ENCODE peak calls at places on chromosome X, in nine cellular contexts. T is OCI-LY7, K is cardiac muscle cell, J is WTC11, H is psoas muscle, E is HCT116, D is endothelial cell, Y is pancreas, S is Peyer's patch. Q is an unnamed sample.

GRCh38 chrX:130174051-130174704 is 2.4 kb downstream of the RAB33A start:
- DNase-seq in T (no peak), H (no peak), Y (no peak), J (no peak), D (no peak), E (no peak), S (no peak), K (peak), Q (no peak)

GRCh38 chrX:133511041-133511440 is 95.8 kb upstream of the GPC4 start:
- DNase-seq in E (no peak), K (no peak), S (no peak), Y (no peak), T (no peak), D (no peak), H (no peak), J (no peak), Q (no peak)

GRCh38 chrX:148133099-148133725 is 152.1 kb downstream of the FMR1NB start:
- DNase-seq in K (peak), S (no peak), T (peak), D (no peak), H (no peak), Y (no peak), J (no peak), E (no peak), Q (no peak)

GRCh38 chrX:135737361-135738071 is 24.1 kb downstream of the CT45A1 start:
- DNase-seq in Y (no peak), H (no peak), S (no peak), D (no peak), E (peak), K (peak), J (no peak), T (peak), Q (no peak)

GRCh38 chrX:118178450-118178849 is 61.8 kb upstream of the KLHL13 start:
- DNase-seq in K (no peak), D (no peak), S (no peak), J (peak), Y (no peak), E (no peak), T (no peak), H (no peak), Q (no peak)

GRCh38 chrX:9805956-9806355 is 19.7 kb downstream of the SHROOM2 start:
- DNase-seq in S (no peak), E (no peak), H (no peak), Y (no peak), J (no peak), T (no peak), D (no peak), K (no peak), Q (no peak)

GRCh38 chrX:74450803-74451449 is 29.6 kb downstream of the SLC16A2 start:
- DNase-seq in H (no peak), T (no peak), E (peak), Y (no peak), J (no peak), S (no peak), D (no peak), K (peak), Q (no peak)

GRCh38 chrX:38816158-38816557 is 14.9 kb downstream of the MID1IP1 start:
- DNase-seq in S (no peak), J (no peak), K (no peak), D (no peak), E (no peak), Y (no peak), T (no peak), H (no peak), Q (no peak)

GRCh38 chrX:19334945-19335626 is 8.6 kb upstream of the PDHA1 start:
- DNase-seq in E (peak), J (peak), T (peak), H (no peak), K (peak), Y (no peak), D (peak), S (no peak), Q (no peak)

GRCh38 chrX:137848291-137848905 is 282.5 kb downstream of the ZIC3 start:
- DNase-seq in J (no peak), E (no peak), H (no peak), Y (no peak), T (no peak), K (no peak), S (no peak), D (no peak), Q (no peak)

GRCh38 chrX:43654431-43655150 is 1.5 kb upstream of the MAOA start:
- DNase-seq in Y (peak), H (peak), K (peak), S (peak), E (peak), J (peak), T (peak), D (peak), Q (peak)

GRCh38 chrX:9829308-9830267 is 43.4 kb downstream of the SHROOM2 start:
- DNase-seq in J (no peak), E (peak), D (no peak), S (no peak), K (peak), T (no peak), Y (no peak), H (no peak), Q (peak)

GRCh38 chrX:25076941-25077500 is 61.3 kb upstream of the ARX start:
- DNase-seq in S (no peak), E (no peak), D (no peak), J (no peak), Y (no peak), H (no peak), T (no peak), K (no peak), Q (no peak)

GRCh38 chrX:120308959-120309872 is 2.0 kb downstream of the TMEM255A start:
- DNase-seq in J (peak), D (peak), T (peak), S (peak), H (peak), E (peak), Y (peak), K (peak), Q (peak)

GRCh38 chrX:68443155-68443868 is 10.0 kb upstream of the OPHN1 start:
- DNase-seq in D (no peak), K (peak), S (no peak), T (no peak), J (no peak), E (no peak), Y (no peak), H (no peak), Q (peak)

GRCh38 chrX:37371578-37371981 is 22.4 kb downstream of the PRRG1 start:
- DNase-seq in T (no peak), D (no peak), Y (no peak), K (no peak), J (no peak), S (no peak), H (peak), E (no peak), Q (no peak)

GRCh38 chrX:136112781-136113180 is 34.6 kb upstream of the FHL1 start:
- DNase-seq in S (no peak), H (no peak), Y (no peak), T (no peak), K (peak), D (no peak), J (no peak), E (no peak), Q (no peak)

GRCh38 chrX:18931972-18932371 is 51.9 kb downstream of the PHKA2 start:
- DNase-seq in J (peak), H (no peak), E (no peak), S (no peak), T (peak), K (peak), Y (no peak), D (peak), Q (peak)

GRCh38 chrX:118893923-118894322 is 70.3 kb downstream of the ZCCHC12 start:
- DNase-seq in E (no peak), Y (no peak), J (no peak), S (no peak), T (no peak), H (no peak), D (no peak), K (no peak), Q (no peak)

GRCh38 chrX:118350221-118350620 is 4.3 kb downstream of the WDR44 start:
- DNase-seq in E (no peak), J (no peak), T (no peak), D (no peak), Y (no peak), S (no peak), K (peak), H (no peak), Q (no peak)

GRCh38 chrX:52923781-52924241 is 26.7 kb downstream of the FAM156B start:
- DNase-seq in K (peak), S (no peak), J (no peak), Y (peak), D (no peak), H (peak), E (no peak), T (peak), Q (no peak)

GRCh38 chrX:124406294-124407013 is 60.1 kb downstream of the SH2D1A start:
- DNase-seq in T (peak), J (peak), K (peak), H (no peak), Y (peak), D (peak), S (peak), E (peak), Q (peak)

GRCh38 chrX:51737062-51737461 is 6.2 kb upstream of the GSPT2 start:
- DNase-seq in T (no peak), H (no peak), D (no peak), S (no peak), Y (no peak), J (no peak), E (no peak), K (no peak), Q (no peak)

GRCh38 chrX:153413731-153414130 is 2.5 kb downstream of the ZFP92 start:
- DNase-seq in Y (no peak), S (no peak), T (no peak), E (no peak), D (no peak), J (no peak), H (no peak), K (no peak), Q (no peak)

GRCh38 chrX:38175140-38175539 is 45.5 kb downstream of the SRPX start:
- DNase-seq in S (no peak), Y (peak), J (peak), D (peak), E (peak), T (peak), K (no peak), H (no peak), Q (peak)

GRCh38 chrX:133918326-133918725 is 67.1 kb downstream of the GPC3 start:
- DNase-seq in Y (no peak), S (no peak), J (no peak), T (no peak), D (no peak), K (no peak), E (no peak), H (no peak), Q (no peak)

GRCh38 chrX:7110821-7111276 is 36.7 kb upstream of the STS start:
- DNase-seq in Y (no peak), D (no peak), K (no peak), E (no peak), S (no peak), H (no peak), T (peak), J (no peak), Q (no peak)

GRCh38 chrX:141201962-141202361 is 25.0 kb upstream of the LDOC1 start:
- DNase-seq in D (no peak), K (no peak), H (no peak), S (no peak), T (no peak), J (no peak), Y (no peak), E (no peak), Q (no peak)

GRCh38 chrX:40366661-40367060 is 214.1 kb upstream of the ATP6AP2 start:
- DNase-seq in J (peak), T (no peak), E (no peak), D (no peak), K (no peak), Y (no peak), H (no peak), S (no peak), Q (no peak)

GRCh38 chrX:153911798-153912197 is 7.3 kb downstream of the AVPR2 start:
- DNase-seq in Y (no peak), D (no peak), J (no peak), H (no peak), E (no peak), T (no peak), K (no peak), S (no peak), Q (no peak)

GRCh38 chrX:118521435-118521834 is 25.8 kb downstream of the DOCK11 start:
- DNase-seq in S (no peak), J (no peak), H (no peak), T (no peak), E (no peak), Y (no peak), K (peak), D (no peak), Q (no peak)

DNA sequence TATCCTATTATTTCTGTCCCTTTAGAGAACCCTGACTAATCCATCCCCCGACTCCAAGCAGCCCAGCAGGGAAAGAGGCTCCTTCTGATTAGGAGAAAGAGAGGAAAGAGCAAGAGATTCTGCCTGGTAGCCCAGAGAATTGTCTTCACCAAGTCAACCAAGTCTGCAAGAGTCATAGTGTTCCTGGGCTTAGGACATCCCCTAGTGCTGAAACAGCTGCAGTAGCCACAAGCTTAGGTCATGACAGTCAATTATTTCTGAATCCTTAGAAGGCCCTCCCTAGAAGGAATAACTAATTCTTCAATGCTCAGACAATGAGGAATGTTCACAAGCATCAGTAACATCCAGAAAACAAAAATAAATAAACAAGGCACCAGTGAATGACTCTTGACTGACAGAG is 480.3 kb upstream of the GRIA3 start:
- DNase-seq in J (no peak), E (no peak), H (no peak), T (no peak), Y (no peak), K (no peak), S (no peak), D (no peak), Q (no peak)
- TF ChIP-seq CTCF in J (no peak), E (no peak), H (no peak), T (no peak), Y (no peak), K (no peak), S (no peak), D (no peak), Q (no peak)

DNA sequence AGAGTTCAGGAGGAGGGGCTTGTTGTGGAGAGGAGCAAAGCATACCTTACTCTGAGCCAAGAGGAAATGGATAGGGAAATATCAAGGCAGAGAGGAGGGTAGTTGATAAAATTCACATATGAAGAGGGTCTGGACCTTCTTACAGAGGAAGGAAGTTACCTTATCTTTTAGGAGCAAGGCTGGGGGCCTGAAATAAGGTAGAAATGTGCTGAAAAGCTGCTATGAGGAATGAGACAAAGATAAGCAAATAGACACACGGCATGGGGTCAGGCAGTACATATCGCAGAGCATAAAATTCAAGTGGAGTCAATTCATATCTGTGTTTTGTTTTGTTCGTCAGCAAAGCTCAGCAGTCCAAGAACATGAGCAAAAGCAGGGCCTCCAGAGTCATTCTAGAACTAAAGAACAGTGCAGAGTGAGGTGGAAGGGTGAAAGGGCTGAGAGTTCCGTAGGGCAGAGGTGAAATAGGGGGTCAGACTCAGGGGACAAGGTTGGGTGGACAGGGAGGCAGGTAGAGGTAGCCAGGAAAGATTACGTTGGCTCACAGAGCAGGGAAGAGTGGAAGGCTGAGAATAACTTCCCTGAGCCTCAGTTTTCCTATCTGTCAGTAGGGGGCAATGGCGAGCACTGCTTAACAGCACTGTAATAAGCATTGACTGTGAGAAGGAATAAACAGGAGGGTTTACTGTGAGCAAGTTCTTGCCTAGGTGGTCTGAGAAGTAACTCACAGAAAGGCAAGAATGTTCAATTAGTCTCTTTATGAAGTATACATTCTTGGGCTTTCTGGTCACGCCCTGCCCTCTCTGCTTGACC is 9.2 kb downstream of the VSIG4 start:
- DNase-seq in D (peak), E (peak), J (peak), H (no peak), T (peak), S (no peak), Y (no peak), K (peak), Q (no peak)
- TF ChIP-seq CTCF in D (peak), E (peak), J (no peak), H (peak), T (peak), S (peak), Y (peak), K (peak), Q (peak)

DNA sequence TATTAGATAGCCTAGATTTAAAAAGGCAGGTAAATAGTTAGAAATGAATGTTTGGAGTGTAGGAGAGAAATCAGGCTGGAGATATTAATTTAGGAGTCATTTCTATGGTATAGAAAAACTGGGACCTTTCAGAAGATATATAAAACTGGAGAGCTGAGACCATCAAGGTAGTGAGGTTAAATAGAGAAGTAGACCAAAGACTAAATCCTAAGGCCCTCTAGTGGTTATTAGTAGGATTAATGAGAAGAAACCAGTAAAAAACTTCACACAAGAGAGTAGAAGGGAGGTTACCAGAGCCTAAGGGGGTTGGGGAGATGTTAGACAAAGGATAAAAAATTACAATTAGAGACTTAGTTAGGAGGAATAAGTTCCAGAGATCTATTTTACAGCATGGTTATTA is 351.0 kb upstream of the SPANXN1 start:
- DNase-seq in D (no peak), H (no peak), S (no peak), E (no peak), K (no peak), Y (no peak), J (no peak), T (no peak), Q (no peak)
- TF ChIP-seq CTCF in D (no peak), H (no peak), S (no peak), E (no peak), K (no peak), Y (no peak), J (no peak), T (peak), Q (no peak)

GRCh38 chrX:101787934-101788333 is 128.3 kb upstream of the ARMCX2 start:
- DNase-seq in T (no peak), H (no peak), Y (no peak), K (no peak), E (no peak), D (no peak), S (no peak), J (no peak), Q (no peak)
- TF ChIP-seq CTCF in T (no peak), H (no peak), Y (no peak), K (no peak), E (no peak), D (no peak), S (no peak), J (no peak), Q (no peak)